ENCODE peak calls at places on chromosomes 12 and 14, in seven cellular contexts. Q, N, T, P, Y, H and M are unnamed samples.
A peak's percentile ranks its signal among the peaks of the same experiment; 100 is the strongest.

GRCh38 chr12:69136931-69137613 is 102.3 kb upstream of the CPSF6 start:
- DNase-seq in Q (no peak), N (peak; percentile 14), T (peak; percentile 13), P (no peak), Y (no peak), H (no peak), M (peak; percentile 14)

GRCh38 chr12:49693931-49694439 is 13.2 kb downstream of the FMNL3 start:
- DNase-seq in Q (peak; percentile 42), N (peak; percentile 68), T (peak; percentile 49), P (no peak), Y (no peak), H (peak; percentile 10), M (peak; percentile 59)

GRCh38 chr12:54160807-54161480 is 27.8 kb downstream of the SMUG1 start:
- DNase-seq in Q (no peak), N (no peak), T (no peak), P (no peak), Y (no peak), H (no peak), M (no peak)

GRCh38 chr12:53208877-53209463 is 1.9 kb upstream of the ITGB7 start:
- DNase-seq in Q (no peak), N (no peak), T (no peak), P (no peak), Y (no peak), H (no peak), M (no peak)

GRCh38 chr14:77485256-77485655 is 13.4 kb downstream of the ISM2 start:
- DNase-seq in Q (no peak), N (no peak), T (peak; percentile 17), P (no peak), Y (no peak), H (no peak), M (no peak)

GRCh38 chr14:99133563-99134332 is 138.2 kb downstream of the BCL11B start:
- DNase-seq in Q (no peak), N (no peak), T (no peak), P (no peak), Y (no peak), H (no peak), M (no peak)

GRCh38 chr14:22973217-22974032 is 8.9 kb downstream of the AJUBA start:
- DNase-seq in Q (peak; percentile 57), N (peak; percentile 79), T (peak; percentile 70), P (no peak), Y (no peak), H (peak; percentile 74), M (peak; percentile 79)

GRCh38 chr12:24415934-24416333 is 466.5 kb upstream of the SOX5 start:
- DNase-seq in Q (no peak), N (no peak), T (no peak), P (no peak), Y (no peak), H (no peak), M (no peak)

GRCh38 chr12:117188121-117188665 is 2.1 kb downstream of the FBXO21 start:
- DNase-seq in Q (no peak), N (no peak), T (no peak), P (no peak), Y (no peak), H (no peak), M (no peak)
- H3K4me3 ChIP-seq in Q (no peak overlapping the region), N (no peak overlapping the region), T (no peak overlapping the region), P (no peak overlapping the region), Y (no peak overlapping the region), H (no peak overlapping the region), M (no peak overlapping the region)

DNA sequence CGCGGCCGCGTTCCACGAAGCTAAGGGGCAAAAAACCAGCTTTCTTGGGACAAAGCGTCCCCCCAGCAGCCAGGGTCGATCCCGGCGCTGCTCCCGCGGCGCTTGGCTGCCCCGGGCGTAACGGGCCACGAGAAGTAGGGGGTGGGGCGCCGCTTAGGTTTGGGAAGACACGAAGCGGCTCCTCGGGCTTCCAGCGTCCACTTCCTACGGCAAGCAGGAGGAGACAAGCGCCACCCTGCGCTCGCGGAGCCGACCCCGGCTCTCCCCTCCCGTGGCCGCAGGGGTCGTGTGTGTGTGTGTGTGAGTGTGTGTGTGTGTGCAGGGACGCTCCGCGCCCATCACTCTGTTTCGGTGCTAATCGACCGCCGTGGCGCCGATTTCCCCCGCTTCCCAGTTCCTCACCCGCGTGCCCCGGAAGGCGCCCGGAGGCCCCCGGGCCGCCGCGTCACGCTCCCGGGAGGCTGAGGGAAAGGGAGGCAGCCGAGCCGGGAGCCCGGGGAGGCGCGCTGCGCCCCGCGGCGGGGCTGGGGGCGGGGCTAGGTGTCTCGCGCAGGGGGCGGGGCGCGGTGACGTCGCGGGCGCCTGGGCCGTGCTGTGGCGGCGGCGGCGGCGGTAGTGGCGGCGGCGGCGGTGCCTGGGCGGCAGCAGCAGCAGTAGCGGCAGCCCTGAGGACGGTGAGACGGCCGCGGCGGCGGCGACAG is at the start of gene ERC1:
- DNase-seq in Q (peak; percentile 79), N (peak; percentile 91), T (peak; percentile 89), P (peak; percentile 94), Y (peak; percentile 63), H (peak; percentile 89), M (peak; percentile 88)
- TF ChIP-seq CTCF in Q (peak; percentile 3), N (no peak), T (no peak), P (no peak), Y (no peak), H (no peak), M (no peak)

GRCh38 chr12:81021131-81021530 is 56.7 kb upstream of the ACSS3 start:
- DNase-seq in Q (no peak), N (no peak), T (no peak), P (no peak), Y (no peak), H (no peak), M (no peak)
- H3K4me3 ChIP-seq in Q (no peak overlapping the region), N (no peak overlapping the region), T (no peak overlapping the region), P (no peak overlapping the region), Y (no peak overlapping the region), H (no peak overlapping the region), M (no peak overlapping the region)

GRCh38 chr14:93337143-93337753 is 4.4 kb upstream of the BTBD7 start:
- DNase-seq in Q (no peak), N (no peak), T (no peak), P (no peak), Y (no peak), H (no peak), M (no peak)
- TF ChIP-seq CTCF in Q (no peak), N (no peak), T (no peak), P (no peak), Y (no peak), H (no peak), M (no peak)

DNA sequence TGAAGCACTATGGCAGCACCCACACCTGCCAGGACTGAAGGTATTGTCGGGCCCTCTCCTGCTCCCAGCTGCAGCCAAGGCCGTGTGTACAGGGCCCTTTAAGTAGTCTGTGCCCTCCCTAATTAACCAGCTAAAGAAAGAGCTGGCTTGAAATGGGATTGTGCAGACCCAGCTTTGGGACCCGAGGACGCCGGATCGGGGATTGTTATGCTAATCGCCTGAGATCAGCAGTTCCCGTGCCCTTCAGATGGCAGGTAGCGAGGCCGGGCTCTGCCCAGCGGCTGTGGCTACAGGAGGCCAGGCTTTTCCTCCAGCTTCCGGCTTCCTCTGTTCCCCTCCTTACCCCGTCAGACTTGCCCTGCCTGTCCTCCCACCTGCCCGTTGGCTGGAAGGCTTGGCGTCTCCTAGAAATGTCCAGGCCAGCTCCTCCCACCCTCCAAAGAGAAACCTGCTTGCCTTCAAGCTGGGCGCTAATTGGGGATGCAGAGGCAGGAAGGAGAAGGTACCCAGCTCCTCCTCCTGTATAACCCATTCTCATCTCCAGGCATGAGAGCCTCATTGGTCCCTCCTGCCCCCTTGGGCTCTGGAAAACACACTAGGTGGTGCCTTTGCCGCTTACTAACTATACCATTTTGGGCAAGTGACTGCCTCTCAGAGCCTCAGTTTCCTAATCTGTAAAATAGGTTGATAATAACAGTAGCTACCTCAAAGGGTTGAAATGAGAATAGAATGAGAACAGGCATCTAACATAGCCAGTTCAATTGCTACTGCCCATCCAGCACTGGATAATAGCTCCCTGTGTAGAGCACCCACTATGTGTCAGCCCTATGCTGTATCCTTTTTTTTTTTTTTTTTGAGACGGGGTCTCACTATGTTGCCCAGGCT is 25.8 kb upstream of the MSI1 start:
- DNase-seq in Q (no peak), N (no peak), T (no peak), P (no peak), Y (no peak), H (no peak), M (no peak)
- H3K4me3 ChIP-seq in Q (no peak overlapping the region), N (no peak overlapping the region), T (no peak overlapping the region), P (no peak overlapping the region), Y (no peak overlapping the region), H (no peak overlapping the region), M (no peak overlapping the region)

DNA sequence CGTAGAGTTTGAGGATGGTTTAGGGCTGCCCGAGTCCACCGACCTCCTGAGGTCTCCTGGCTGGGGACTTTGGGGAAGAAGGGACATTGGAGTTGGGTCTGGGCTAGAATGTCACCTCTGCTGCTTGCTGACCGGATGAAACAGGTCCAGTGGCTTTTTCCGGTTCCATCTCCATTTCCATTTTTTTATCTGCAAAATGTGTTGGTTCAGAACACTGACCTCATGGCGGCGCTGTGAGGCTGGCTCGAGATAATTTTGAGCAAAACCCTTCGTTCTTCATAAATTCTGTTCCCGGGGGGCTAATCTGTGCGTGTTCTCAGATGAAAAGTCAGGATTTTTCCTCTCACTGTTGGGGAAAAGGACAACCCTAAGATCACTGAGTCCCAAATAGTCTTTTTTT is 11.7 kb upstream of the MYL2 start:
- DNase-seq in Q (no peak), N (peak; percentile 21), T (no peak), P (no peak), Y (no peak), H (no peak), M (no peak)
- TF ChIP-seq CTCF in Q (peak; percentile 57), N (peak; percentile 51), T (peak; percentile 7), P (peak; percentile 14), Y (peak; percentile 47), H (peak; percentile 43), M (peak; percentile 35)